ENCODE peak calls at places on chromosomes 7 and 10, in four cellular contexts. R is breast epithelium, T is spleen, J is ovary. H is an unnamed sample.

GRCh38 chr10:5904227-5904626 is 14.2 kb downstream of the FBH1 start:
- DNase-seq in T (no peak), J (no peak), R (no peak), H (no peak)

GRCh38 chr7:129769400-129769774 is 157.9 kb downstream of the NRF1 start:
- DNase-seq in R (no peak), J (no peak), T (peak; percentile 63), H (no peak)

GRCh38 chr7:29935111-29935510 is 54.5 kb downstream of the SCRN1 start:
- DNase-seq in R (no peak), T (no peak), J (no peak), H (no peak)

GRCh38 chr7:84142726-84143125 is 51.9 kb downstream of the SEMA3A start:
- DNase-seq in T (no peak), R (no peak), J (no peak), H (no peak)

GRCh38 chr7:116653646-116654045 is 18.4 kb upstream of the MET start:
- DNase-seq in J (no peak), R (no peak), T (no peak), H (no peak)

GRCh38 chr10:86944031-86944419 is 13.4 kb downstream of the MMRN2 start:
- DNase-seq in R (no peak), T (no peak), J (no peak), H (no peak)

GRCh38 chr10:48526846-48527505 is 77.9 kb downstream of the ARHGAP22 start:
- DNase-seq in R (no peak), J (no peak), T (no peak), H (no peak)

GRCh38 chr10:48763403-48763802 is 78.7 kb downstream of the WDFY4 start:
- DNase-seq in R (no peak), T (no peak), J (no peak), H (no peak)

GRCh38 chr10:95791425-95791979 is 35.5 kb downstream of the ENTPD1 start:
- DNase-seq in J (no peak), T (no peak), R (no peak), H (no peak)

GRCh38 chr7:38585551-38585950 is 45.6 kb downstream of the AMPH start:
- DNase-seq in J (no peak), T (no peak), R (no peak), H (no peak)

GRCh38 chr10:112986791-112987190 is 36.7 kb downstream of the TCF7L2 start:
- DNase-seq in R (no peak), J (no peak), T (no peak), H (no peak)

GRCh38 chr10:58372630-58373445 is 12.4 kb upstream of the TFAM start:
- DNase-seq in R (no peak), J (no peak), T (no peak), H (no peak)

GRCh38 chr10:121788115-121788514 is 139.7 kb downstream of the ATE1 start:
- DNase-seq in R (no peak), T (no peak), J (no peak), H (no peak)

GRCh38 chr10:23820789-23821188 is 381.9 kb downstream of the OTUD1 start:
- DNase-seq in J (no peak), T (no peak), R (no peak), H (no peak)

GRCh38 chr10:86253171-86254072 is 113.2 kb downstream of the GRID1 start:
- DNase-seq in J (no peak), R (no peak), T (peak; percentile 68), H (no peak)

GRCh38 chr7:93374345-93374940 is 142.3 kb downstream of the VPS50 start:
- DNase-seq in J (no peak), T (no peak), R (no peak), H (no peak)

GRCh38 chr7:92747041-92747835 is 89.1 kb downstream of the CDK6 start:
- DNase-seq in J (no peak), R (no peak), T (no peak), H (no peak)

GRCh38 chr10:43846187-43846680 is 197.6 kb upstream of the ZNF32 start:
- DNase-seq in R (no peak), J (no peak), T (no peak), H (no peak)

GRCh38 chr7:27169658-27170493 is 4.2 kb downstream of the HOXA10 start:
- DNase-seq in T (peak; percentile 69), R (peak; percentile 49), J (no peak), H (peak; percentile 25)

GRCh38 chr7:38775503-38775902 is 133.5 kb downstream of the VPS41 start:
- DNase-seq in T (no peak), J (no peak), R (no peak), H (no peak)

GRCh38 chr10:48703776-48704555 is 19.3 kb downstream of the WDFY4 start:
- DNase-seq in T (no peak), J (no peak), R (no peak), H (no peak)

GRCh38 chr7:45617166-45617565 is 43.0 kb downstream of the ADCY1 start:
- DNase-seq in R (no peak), J (no peak), T (no peak), H (no peak)

GRCh38 chr10:43214956-43215561 is 51.8 kb downstream of the RASGEF1A start:
- DNase-seq in R (no peak), J (no peak), T (peak; percentile 48), H (no peak)

GRCh38 chr10:69362471-69362954 is 54.2 kb downstream of the TACR2 start:
- DNase-seq in J (no peak), R (peak; percentile 75), T (no peak), H (peak; percentile 87)

GRCh38 chr10:1253476-1254353 is 197.5 kb downstream of the WDR37 start:
- DNase-seq in R (no peak), J (no peak), T (peak; percentile 25), H (no peak)

GRCh38 chr10:96700477-96701099 is 19.7 kb downstream of the PIK3AP1 start:
- DNase-seq in R (no peak), J (no peak), T (peak; percentile 93), H (no peak)

GRCh38 chr7:377069-378040 is 87.4 kb downstream of the FOXL3 start:
- DNase-seq in R (peak; percentile 54), J (peak; percentile 12), T (peak; percentile 77), H (peak; percentile 10)

GRCh38 chr10:123139521-123140163 is 3.9 kb downstream of the HMX3 start:
- DNase-seq in R (no peak), J (no peak), T (no peak), H (no peak)

GRCh38 chr10:44963772-44964633 is 4.4 kb downstream of the RASSF4 start:
- DNase-seq in T (peak; percentile 84), R (no peak), J (no peak), H (peak; percentile 95)

GRCh38 chr7:43481905-43482678 is 100.8 kb upstream of the STK17A start:
- DNase-seq in R (no peak), J (no peak), T (no peak), H (no peak)

GRCh38 chr7:121604627-121605296 is 208.7 kb upstream of the FAM3C start:
- DNase-seq in J (no peak), T (no peak), R (no peak), H (no peak)

GRCh38 chr7:100885440-100886141 is 3.9 kb downstream of the UFSP1 start:
- DNase-seq in J (no peak), R (no peak), T (no peak), H (no peak)

GRCh38 chr10:79172881-79173280 is 104.1 kb downstream of the ZMIZ1 start:
- DNase-seq in T (no peak), J (no peak), R (no peak), H (no peak)

GRCh38 chr7:131106681-131107342 is 220.9 kb upstream of the MKLN1 start:
- DNase-seq in J (peak; percentile 72), R (peak; percentile 58), T (peak; percentile 91), H (no peak)

GRCh38 chr10:104041891-104042535 is 43.7 kb downstream of the COL17A1 start:
- DNase-seq in R (no peak), J (no peak), T (no peak), H (no peak)
- H3K36me3 ChIP-seq in R (no peaks in the 10 kb centered on the region), J (no peaks in the 10 kb centered on the region), T (no peaks in the 10 kb centered on the region), H (no peaks in the 10 kb centered on the region)

GRCh38 chr7:149321978-149322541 is 60.1 kb downstream of the ZNF783 start:
- DNase-seq in J (no peak), T (no peak), R (no peak), H (no peak)
- TF ChIP-seq POLR2A in J (no peak), T (no peak), R (no peak), H (no peak)

GRCh38 chr7:90407484-90407821 is 4.2 kb downstream of the CLDN12 start:
- DNase-seq in T (no peak), R (no peak), J (no peak), H (no peak)
- H3K4me3 ChIP-seq in T (no peak overlapping the region), R (no peak overlapping the region), J (no peak overlapping the region), H (no peak overlapping the region)

GRCh38 chr7:98191668-98192431 is 19.4 kb upstream of the BHLHA15 start:
- DNase-seq in J (no peak), R (no peak), T (no peak), H (no peak)

GRCh38 chr7:98194672-98195457 is 16.4 kb upstream of the BHLHA15 start:
- DNase-seq in R (no peak), T (no peak), J (no peak), H (no peak)

GRCh38 chr7:98194186-98194585 is 17.1 kb upstream of the BHLHA15 start:
- DNase-seq in R (no peak), T (no peak), J (no peak), H (no peak)

GRCh38 chr7:98192781-98193457 is 18.3 kb upstream of the BHLHA15 start:
- DNase-seq in R (no peak), T (no peak), J (no peak), H (no peak)

GRCh38 chr7:98193474-98194180 is 17.6 kb upstream of the BHLHA15 start:
- DNase-seq in J (no peak), T (no peak), R (no peak), H (no peak)
- H3K36me3 ChIP-seq in J (no peaks in the 10 kb centered on the region), T (peaks cover 56% of the 10 kb centered on the region), R (peaks cover 7% of the 10 kb centered on the region), H (no peaks in the 10 kb centered on the region)

GRCh38 chr10:13989616-13990015 is 341.1 kb downstream of the FRMD4A start:
- DNase-seq in R (no peak), T (no peak), J (no peak), H (no peak)

GRCh38 chr10:13990392-13990805 is 340.3 kb downstream of the FRMD4A start:
- DNase-seq in R (no peak), T (no peak), J (peak; percentile 39), H (peak; percentile 23)

GRCh38 chr10:13990918-13991317 is 339.8 kb downstream of the FRMD4A start:
- DNase-seq in J (peak; percentile 49), T (no peak), R (no peak), H (no peak)

GRCh38 chr10:13984647-13985155 is 346.0 kb downstream of the FRMD4A start:
- DNase-seq in T (no peak), R (no peak), J (no peak), H (no peak)

DNA sequence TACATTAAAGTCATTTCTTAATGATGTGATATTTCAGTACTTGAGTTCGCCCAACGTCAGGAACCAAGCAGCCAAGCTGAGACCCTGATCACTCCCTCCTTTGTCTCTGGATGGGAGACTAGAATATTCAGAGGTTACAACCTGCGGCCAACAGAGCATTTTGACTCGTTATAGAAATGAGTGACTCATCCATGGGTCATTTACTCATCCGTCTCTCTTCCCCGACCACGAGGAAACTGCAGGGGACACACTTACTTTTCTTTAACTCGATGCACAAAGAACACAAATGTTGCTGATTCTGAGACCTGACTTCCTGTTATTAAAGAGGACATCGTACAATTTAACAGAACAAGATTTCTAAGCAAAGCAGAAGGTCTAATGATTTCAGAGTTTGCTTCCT is 343.3 kb downstream of the FRMD4A start:
- DNase-seq in R (no peak), T (no peak), J (no peak), H (no peak)
- TF ChIP-seq POLR2A in R (no peak), T (no peak), J (no peak), H (no peak)

H was measured in gastrocnemius medialis.